ENCODE peak calls at places on chromosomes 2 and 18, in eight cellular contexts. O, B, E, G, D, M, X and Q are unnamed samples.

GRCh38 chr2:16821696-16822095 is 156.1 kb upstream of the CYRIA start:
- DNase-seq in E (no peak), M (no peak), G (peak; percentile 30), X (no peak), D (no peak), B (peak; percentile 10), O (no peak), Q (no peak)

GRCh38 chr2:157492189-157492773 is 48.4 kb upstream of the CYTIP start:
- DNase-seq in E (peak; percentile 84), B (peak; percentile 65), M (peak; percentile 69), X (peak; percentile 70), D (peak; percentile 44), G (peak; percentile 47), O (no peak), Q (peak; percentile 85)

GRCh38 chr2:234427081-234428058 is 69.5 kb downstream of the ARL4C start:
- DNase-seq in X (no peak), G (no peak), B (peak; percentile 90), D (no peak), M (peak; percentile 71), E (no peak), O (no peak), Q (no peak)

GRCh38 chr18:62996552-62996951 is 281.2 kb downstream of the PHLPP1 start:
- DNase-seq in E (no peak), M (no peak), O (no peak), X (no peak), D (no peak), B (no peak), G (no peak), Q (no peak)

GRCh38 chr2:171281116-171281515 is 120.4 kb upstream of the TLK1 start:
- DNase-seq in X (no peak), B (no peak), D (no peak), E (no peak), G (no peak), M (no peak), O (no peak), Q (no peak)

GRCh38 chr2:205848601-205849000 is 166.3 kb downstream of the NRP2 start:
- DNase-seq in B (no peak), O (no peak), X (no peak), D (no peak), M (no peak), E (no peak), G (no peak), Q (no peak)

GRCh38 chr2:100822587-100823248 is 2.8 kb downstream of the NPAS2 start:
- DNase-seq in G (no peak), M (no peak), O (no peak), E (no peak), B (peak; percentile 22), X (no peak), D (no peak), Q (no peak)

GRCh38 chr18:45571161-45571560 is 44.1 kb upstream of the SLC14A2 start:
- DNase-seq in B (no peak), M (no peak), X (no peak), E (no peak), G (no peak), D (no peak), O (no peak), Q (no peak)

GRCh38 chr18:10687161-10687925 is 161.5 kb downstream of the NAPG start:
- DNase-seq in B (peak; percentile 80), O (no peak), G (no peak), E (no peak), X (no peak), D (no peak), M (no peak), Q (no peak)

GRCh38 chr2:27053321-27053720 is 1.9 kb downstream of the AGBL5 start:
- DNase-seq in X (no peak), G (no peak), M (no peak), B (no peak), E (no peak), O (no peak), D (no peak), Q (no peak)

GRCh38 chr2:3169106-3169870 is 208.3 kb downstream of the EIPR1 start:
- DNase-seq in D (no peak), X (no peak), G (no peak), B (peak; percentile 65), E (no peak), M (no peak), O (no peak), Q (no peak)

GRCh38 chr2:73089270-73090030 is 17.9 kb upstream of the SFXN5 start:
- DNase-seq in O (no peak), X (no peak), D (no peak), E (no peak), G (no peak), B (peak; percentile 99), M (no peak), Q (peak; percentile 61)

GRCh38 chr2:224869601-224870000 is 153.4 kb upstream of the CCDC195 start:
- DNase-seq in O (no peak), M (no peak), X (no peak), G (no peak), D (no peak), B (peak; percentile 40), E (no peak), Q (no peak)

GRCh38 chr2:44329343-44329742 is 32.0 kb downstream of the PREPL start:
- DNase-seq in O (no peak), E (no peak), D (no peak), M (no peak), B (no peak), G (no peak), X (no peak), Q (no peak)

GRCh38 chr2:12428786-12429185 is 287.9 kb upstream of the TRIB2 start:
- DNase-seq in X (no peak), G (no peak), D (no peak), B (no peak), M (no peak), O (no peak), E (no peak), Q (no peak)

GRCh38 chr2:233423436-233423860 is 69.2 kb downstream of the DGKD start:
- DNase-seq in X (no peak), M (no peak), B (no peak), O (no peak), D (no peak), G (no peak), E (peak; percentile 12), Q (no peak)

GRCh38 chr2:63055510-63056308 is 5.1 kb downstream of the OTX1 start:
- DNase-seq in G (no peak), X (no peak), E (no peak), D (no peak), O (peak; percentile 68), M (peak; percentile 51), B (no peak), Q (peak; percentile 62)

GRCh38 chr2:28950941-28951630 is 30.0 kb upstream of the TOGARAM2 start:
- DNase-seq in E (no peak), G (no peak), X (no peak), B (no peak), M (no peak), O (no peak), D (no peak), Q (no peak)

GRCh38 chr18:48847807-48848486 is 102.8 kb downstream of the SMAD7 start:
- DNase-seq in D (no peak), X (no peak), O (no peak), M (no peak), B (no peak), E (no peak), G (no peak), Q (peak; percentile 27)

GRCh38 chr2:113131343-113131933 is 4.0 kb downstream of the IL1RN start:
- DNase-seq in M (no peak), G (no peak), E (no peak), D (no peak), X (no peak), B (no peak), O (no peak), Q (no peak)

GRCh38 chr2:232854082-232854481 is 16.0 kb upstream of the SNORC start:
- DNase-seq in O (no peak), G (no peak), M (no peak), X (no peak), B (peak; percentile 72), E (peak; percentile 56), D (no peak), Q (no peak)

GRCh38 chr2:145597809-145598208 is 1077.9 kb upstream of the ZEB2 start:
- DNase-seq in D (no peak), X (no peak), O (no peak), E (no peak), G (no peak), B (no peak), M (no peak), Q (no peak)

GRCh38 chr2:37343537-37344434 is 644 bp upstream of the QPCT start:
- DNase-seq in E (peak; percentile 16), M (no peak), G (peak; percentile 18), D (no peak), B (peak; percentile 76), O (no peak), X (no peak), Q (no peak)

GRCh38 chr18:2716394-2717326 is 61.1 kb downstream of the SMCHD1 start:
- DNase-seq in B (no peak), D (no peak), G (no peak), O (no peak), E (no peak), M (no peak), X (no peak), Q (peak; percentile 12)

GRCh38 chr18:3594760-3595241 is 144.8 kb downstream of the TGIF1 start:
- DNase-seq in B (peak; percentile 46), G (no peak), X (peak; percentile 43), O (no peak), M (no peak), E (peak; percentile 59), D (no peak), Q (peak; percentile 55)

GRCh38 chr2:200695178-200695930 is 109.5 kb downstream of the AOX1 start:
- DNase-seq in G (no peak), E (peak; percentile 20), M (no peak), B (no peak), D (no peak), X (no peak), O (peak; percentile 74), Q (peak; percentile 73)

GRCh38 chr2:147416099-147416498 is 428.7 kb upstream of the ACVR2A start:
- DNase-seq in M (no peak), X (no peak), B (peak; percentile 92), D (no peak), E (no peak), O (no peak), G (no peak), Q (no peak)

GRCh38 chr2:239181074-239181581 is 219.7 kb downstream of the HDAC4 start:
- DNase-seq in D (no peak), M (no peak), O (no peak), B (no peak), G (no peak), X (no peak), E (no peak), Q (no peak)